ENCODE peak calls at places on chromosomes 2 and 18, in four cellular contexts. X, L, N and H are unnamed samples. For H3K9me3, the result is how much of the 10 kb centered on the place peaks cover.

GRCh38 chr2:230908595-230909191 is 16.3 kb downstream of the GPR55 start:
- DNase-seq in L (peak), N (peak), X (peak), H (no peak)

GRCh38 chr2:104468846-104469245 is 385.1 kb upstream of the POU3F3 start:
- DNase-seq in L (no peak), X (no peak), N (no peak), H (no peak)

GRCh38 chr2:48016620-48017019 is 110.3 kb upstream of the FBXO11 start:
- DNase-seq in N (no peak), L (no peak), X (no peak), H (no peak)

GRCh38 chr2:151721161-151721560 is 13.1 kb downstream of the NEB start:
- DNase-seq in L (no peak), N (no peak), X (no peak), H (no peak)

GRCh38 chr18:70335892-70336726 is 47.3 kb downstream of the SOCS6 start:
- DNase-seq in X (no peak), N (no peak), L (no peak), H (no peak)

GRCh38 chr18:51235011-51235789 is 37.7 kb upstream of the MEX3C start:
- DNase-seq in X (no peak), L (no peak), N (no peak), H (no peak)

GRCh38 chr2:48144777-48145176 is 238.5 kb upstream of the FBXO11 start:
- DNase-seq in N (no peak), X (no peak), L (no peak), H (no peak)

GRCh38 chr2:8719528-8719927 is 37.7 kb downstream of the ID2 start:
- DNase-seq in L (no peak), N (no peak), X (no peak), H (no peak)

GRCh38 chr2:44120428-44120827 is 48.2 kb upstream of the PPM1B start:
- DNase-seq in N (peak), X (no peak), L (no peak), H (no peak)

GRCh38 chr2:223084873-223085272 is 32.9 kb downstream of the KCNE4 start:
- DNase-seq in X (no peak), N (peak), L (no peak), H (no peak)

GRCh38 chr2:101787097-101787496 is 89.6 kb downstream of the MAP4K4 start:
- DNase-seq in N (peak), X (no peak), L (no peak), H (no peak)

GRCh38 chr2:222859786-222860726 is 780 bp upstream of the ACSL3 start:
- DNase-seq in X (peak), L (peak), N (peak), H (no peak)

GRCh38 chr2:164675698-164676097 is 54.4 kb upstream of the GRB14 start:
- DNase-seq in N (no peak), L (no peak), X (no peak), H (no peak)

GRCh38 chr2:26471766-26472706 is 5.9 kb downstream of the OTOF start:
- DNase-seq in N (no peak), L (no peak), X (no peak), H (no peak)

GRCh38 chr2:241849616-241850543 is 8.8 kb downstream of the PDCD1 start:
- DNase-seq in N (no peak), L (no peak), X (peak), H (no peak)

GRCh38 chr18:43420950-43421349 is 143.7 kb upstream of the SYT4 start:
- DNase-seq in X (no peak), N (no peak), L (no peak), H (no peak)

GRCh38 chr2:133390151-133390550 is 178.1 kb downstream of the NCKAP5 start:
- DNase-seq in X (no peak), N (peak), L (no peak), H (no peak)

GRCh38 chr18:33749831-33750230 is 171.8 kb downstream of the ASXL3 start:
- DNase-seq in X (no peak), N (no peak), L (no peak), H (no peak)

GRCh38 chr2:231162036-231162345 is 36.4 kb upstream of the ARMC9 start:
- DNase-seq in X (no peak), L (no peak), N (peak), H (no peak)

GRCh38 chr18:73895701-73896100 is 251.9 kb downstream of the FBXO15 start:
- DNase-seq in L (no peak), N (no peak), X (no peak), H (no peak)

GRCh38 chr2:52113338-52113737 is 1081.4 kb upstream of the NRXN1 start:
- DNase-seq in N (peak), L (no peak), X (no peak), H (no peak)

GRCh38 chr2:112831380-112831930 is 5.1 kb downstream of the IL1B start:
- DNase-seq in L (no peak), N (no peak), X (no peak), H (no peak)
- H3K9me3 ChIP-seq in L (under half), N (under half), X (under half), H (under half)

DNA sequence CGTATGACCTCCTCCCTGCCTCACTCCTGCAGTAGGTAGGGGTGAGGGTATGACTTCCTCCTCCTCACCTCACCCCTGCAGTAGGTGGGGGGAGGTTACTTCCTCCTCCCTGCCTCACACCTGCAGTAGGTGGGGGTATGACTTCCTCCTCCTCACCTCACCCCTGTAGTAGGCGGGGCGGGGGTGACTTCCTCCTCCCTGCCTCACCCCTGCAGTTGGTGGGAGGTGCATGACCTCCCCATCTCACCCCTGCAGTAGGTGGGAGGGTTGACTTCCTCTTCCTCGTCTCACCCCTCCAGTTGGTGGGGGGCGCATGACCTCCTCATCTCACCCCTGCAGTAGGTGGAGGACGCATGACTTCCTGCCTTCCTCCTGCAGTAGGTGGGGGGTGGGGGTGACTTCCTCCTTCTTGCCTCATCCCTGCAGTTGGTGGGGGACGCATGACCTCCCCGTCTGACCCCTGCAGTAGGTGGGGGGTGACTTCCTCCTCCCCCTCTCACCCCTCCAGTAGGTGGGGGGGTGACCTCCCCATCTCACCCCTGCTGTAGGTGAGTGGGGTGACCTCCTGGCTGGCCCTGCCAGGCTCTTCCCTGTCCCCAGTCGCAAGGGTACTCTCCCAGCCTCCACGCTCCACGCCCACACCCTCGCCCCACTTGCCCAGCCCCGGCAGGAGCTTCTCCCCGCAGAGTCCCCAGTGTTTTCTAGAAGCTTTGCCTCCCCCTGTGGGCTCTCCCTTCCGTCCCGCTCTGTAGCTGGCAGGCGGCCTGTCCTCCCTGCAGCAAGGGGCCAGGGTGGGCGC is 39.3 kb downstream of the TSHZ1 start:
- DNase-seq in N (no peak), X (no peak), L (no peak), H (no peak)
- TF ChIP-seq POLR2A in N (no peak), X (no peak), L (no peak), H (no peak)

GRCh38 chr18:8795586-8795985 is 90.2 kb downstream of the MTCL1 start:
- DNase-seq in N (no peak), L (no peak), X (no peak), H (no peak)
- H3K27ac ChIP-seq in N (peak), L (peak), X (no peak), H (no peak)

DNA sequence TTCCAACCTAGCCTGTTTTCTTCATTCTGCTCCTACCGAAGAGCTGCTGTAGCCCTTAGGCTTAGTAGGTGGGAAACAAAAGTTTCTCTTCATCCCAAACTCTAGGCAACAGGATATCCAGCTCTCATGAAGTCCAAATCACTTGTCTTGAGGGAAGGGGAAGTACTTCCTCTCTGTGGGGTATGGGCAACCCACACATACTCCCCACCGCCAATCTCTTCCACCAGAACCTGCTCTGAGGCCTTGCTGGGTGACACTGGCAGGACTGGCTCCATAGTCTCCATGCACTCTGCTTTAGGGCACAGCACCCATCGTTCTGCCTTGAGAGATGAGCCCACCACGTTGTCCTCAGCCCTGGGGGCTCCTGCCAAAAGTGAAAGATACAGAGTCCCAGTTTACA is 173.0 kb downstream of the NCK2 start:
- DNase-seq in N (no peak), L (no peak), X (no peak), H (no peak)
- H3K9me3 ChIP-seq in N (under half), L (under half), X (under half), H (under half)

GRCh38 chr2:120012771-120013568 is at the start of gene EPB41L5:
- DNase-seq in X (peak), N (peak), L (peak), H (peak)
- TF ChIP-seq POLR2A in X (no peak), N (peak), L (no peak), H (peak)

GRCh38 chr2:238322001-238322411 is 1.7 kb downstream of the TRAF3IP1 start:
- DNase-seq in N (no peak), L (peak), X (no peak), H (no peak)

GRCh38 chr2:238321467-238321866 is 1.1 kb downstream of the TRAF3IP1 start:
- DNase-seq in L (no peak), X (no peak), N (no peak), H (no peak)

GRCh38 chr2:238315031-238315595 is 5.2 kb upstream of the TRAF3IP1 start:
- DNase-seq in L (no peak), X (no peak), N (no peak), H (no peak)

GRCh38 chr2:238320648-238321281 is 447 bp downstream of the TRAF3IP1 start:
- DNase-seq in N (peak), X (no peak), L (no peak), H (no peak)

GRCh38 chr2:238320246-238320647 is at the start of gene TRAF3IP1:
- DNase-seq in X (peak), N (peak), L (peak), H (peak)
- H3K27ac ChIP-seq in X (peak), N (no peak), L (peak), H (peak)

GRCh38 chr2:39508243-39508642 is 71.2 kb upstream of the MAP4K3 start:
- DNase-seq in N (peak), L (no peak), X (no peak), H (no peak)

GRCh38 chr2:39501412-39501811 is 64.3 kb upstream of the MAP4K3 start:
- DNase-seq in L (no peak), X (no peak), N (no peak), H (no peak)

GRCh38 chr2:39506215-39506614 is 69.1 kb upstream of the MAP4K3 start:
- DNase-seq in X (no peak), L (no peak), N (no peak), H (no peak)

GRCh38 chr2:39503277-39503676 is 66.2 kb upstream of the MAP4K3 start:
- DNase-seq in N (no peak), X (no peak), L (no peak), H (no peak)

DNA sequence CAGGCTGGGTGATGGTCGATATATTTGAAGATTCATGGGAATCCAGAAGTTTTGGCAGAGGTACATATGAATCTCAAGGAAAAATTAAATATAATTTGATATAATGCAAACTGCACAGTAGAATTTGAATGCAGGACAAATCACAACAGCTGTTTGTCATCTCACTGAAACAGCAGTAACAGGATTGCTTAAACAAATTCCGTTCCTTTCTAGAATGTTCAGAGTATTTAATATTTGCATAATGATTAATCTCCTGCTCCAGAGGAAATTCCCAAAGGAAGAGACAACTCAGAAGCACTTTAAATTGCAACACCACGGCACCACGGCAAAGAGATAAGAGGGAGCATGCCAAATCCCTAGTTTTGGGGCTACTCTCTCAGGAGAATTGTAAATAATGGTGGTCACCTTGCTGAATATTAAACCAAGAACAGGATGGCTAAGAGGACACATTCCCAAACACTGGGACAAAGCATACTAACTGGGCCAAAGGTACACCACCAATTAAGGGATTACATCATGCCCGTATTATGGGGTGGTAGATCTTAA is 67.8 kb upstream of the MAP4K3 start:
- DNase-seq in L (no peak), N (peak), X (no peak), H (no peak)
- H3K9me3 ChIP-seq in L (under half), N (under half), X (under half), H (under half)

DNA sequence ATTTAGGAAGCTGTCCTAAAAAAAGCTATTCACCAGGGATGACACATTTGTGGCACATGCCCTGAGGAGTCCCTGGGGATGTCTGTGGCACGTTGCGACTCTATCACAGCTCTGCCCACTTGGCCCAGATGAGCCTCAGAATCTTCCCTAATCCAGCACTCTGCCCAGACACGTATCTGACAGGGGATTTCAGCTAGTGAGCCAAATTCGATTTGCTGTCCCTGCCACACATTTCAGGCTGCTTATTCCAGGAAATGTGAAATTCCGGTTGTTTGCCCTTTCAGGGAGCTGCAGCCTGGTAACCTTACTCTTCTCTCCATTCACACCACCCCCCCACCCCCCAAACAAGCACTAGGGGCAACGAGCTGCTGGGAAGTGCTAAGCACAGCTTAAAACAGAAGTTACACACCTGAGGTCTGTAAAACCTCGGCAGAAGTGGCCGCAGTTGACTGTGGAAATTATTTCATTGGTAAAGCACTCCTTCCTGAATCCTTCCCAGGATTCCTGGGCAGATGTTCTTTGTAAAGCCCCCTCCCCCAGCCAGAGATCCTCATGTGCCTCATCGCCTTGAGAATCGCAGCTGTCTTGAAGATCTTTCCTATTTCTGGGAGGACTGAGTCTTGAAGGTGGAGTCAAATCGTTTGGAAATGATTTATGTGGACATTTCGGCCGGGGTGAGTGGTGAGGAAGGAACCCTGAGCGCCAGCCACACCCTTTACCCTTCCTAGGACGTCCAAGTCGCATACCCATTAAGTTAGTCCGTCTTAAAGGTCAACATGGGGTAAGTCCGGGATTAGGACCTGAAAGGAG is 85.1 kb upstream of the ZCCHC2 start:
- DNase-seq in N (no peak), X (peak), L (no peak), H (no peak)
- TF ChIP-seq POLR2A in N (no peak), X (no peak), L (no peak), H (no peak)

GRCh38 chr2:227402959-227403358 is 15.2 kb upstream of the SCYGR1 start:
- DNase-seq in N (no peak), X (no peak), L (no peak), H (no peak)

GRCh38 chr2:227404575-227404974 is 16.8 kb upstream of the SCYGR1 start:
- DNase-seq in N (no peak), X (no peak), L (no peak), H (no peak)

GRCh38 chr2:227398684-227399398 is 11.1 kb upstream of the SCYGR1 start:
- DNase-seq in L (no peak), X (no peak), N (no peak), H (no peak)

GRCh38 chr2:227406177-227407031 is 18.7 kb upstream of the SCYGR1 start:
- DNase-seq in N (peak), X (peak), L (peak), H (no peak)

DNA sequence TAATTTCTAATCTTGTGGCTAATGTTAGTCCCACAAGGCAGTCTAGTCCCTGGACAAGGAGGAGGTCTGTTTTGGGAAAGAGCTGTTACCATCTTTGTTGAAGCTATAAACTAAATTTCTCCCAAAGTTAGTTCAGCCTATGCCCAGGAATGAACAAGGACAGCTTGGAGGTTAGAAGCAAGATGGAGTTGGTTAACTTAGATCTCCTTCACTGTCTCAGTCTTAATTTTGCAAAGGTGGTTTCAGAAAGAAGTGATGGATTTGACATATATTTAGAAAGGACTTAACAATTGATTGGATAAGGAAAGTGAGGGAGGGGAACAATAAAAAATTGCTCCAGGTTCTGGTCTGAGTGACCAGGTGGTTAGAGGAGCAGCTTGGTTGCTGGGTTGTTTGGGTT is 14.6 kb upstream of the SCYGR1 start:
- DNase-seq in N (no peak), L (no peak), X (no peak), H (no peak)
- H3K27ac ChIP-seq in N (no peak), L (no peak), X (no peak), H (no peak)

GRCh38 chr18:67511840-67512239 is 4.7 kb downstream of the DSEL start:
- DNase-seq in L (no peak), X (no peak), N (no peak), H (no peak)
- H3K9me3 ChIP-seq in L (under half), X (under half), N (under half), H (under half)